ENCODE peak calls at places on chromosomes 7 and 10, in five cellular contexts. D is NCI-H2171 treated with DMSO at 0.1 percent for 48 hours, V is fibroblast of the conjunctiva, M is sciatic nerve, J is LHCN-M2. K is an unnamed sample.
A peak's percentile ranks its signal among the peaks of the same experiment; 100 is the strongest.

GRCh38 chr7:115676080-115676479 is 354.5 kb downstream of the TFEC start:
- DNase-seq in V (peak; percentile 50), J (peak; percentile 75), M (peak; percentile 56), D (no peak), K (peak; percentile 70)

GRCh38 chr10:70381491-70382421 is 669 bp downstream of the LRRC20 start:
- DNase-seq in D (peak; percentile 90), M (peak; percentile 71), J (peak; percentile 28), V (no peak), K (peak; percentile 81)

GRCh38 chr10:60576130-60577069 is 186.7 kb upstream of the ANK3 start:
- DNase-seq in M (no peak), D (peak; percentile 3), J (no peak), V (no peak), K (no peak)

GRCh38 chr7:132192809-132193208 is 383.5 kb downstream of the PLXNA4 start:
- DNase-seq in D (no peak), M (no peak), V (no peak), J (no peak), K (no peak)

GRCh38 chr10:52258791-52259427 is 55.2 kb upstream of the DKK1 start:
- DNase-seq in V (no peak), M (no peak), D (no peak), J (no peak), K (no peak)

GRCh38 chr10:49486009-49486408 is 52.9 kb downstream of the ERCC6 start:
- DNase-seq in V (no peak), J (no peak), D (no peak), M (no peak), K (no peak)

GRCh38 chr7:48035301-48035966 is at the start of gene C7orf57:
- DNase-seq in M (peak; percentile 92), D (peak; percentile 68), V (peak; percentile 46), J (peak; percentile 88), K (peak; percentile 92)

GRCh38 chr7:112133328-112133727 is 72.9 kb downstream of the DOCK4 start:
- DNase-seq in M (no peak), D (no peak), J (no peak), V (no peak), K (no peak)

GRCh38 chr7:5780801-5781496 is 514 bp downstream of the RNF216 start:
- DNase-seq in J (peak; percentile 47), M (peak; percentile 73), D (no peak), V (no peak), K (peak; percentile 76)

GRCh38 chr10:28842321-28842720 is 165.0 kb downstream of the BAMBI start:
- DNase-seq in J (peak; percentile 83), V (peak; percentile 28), D (no peak), M (no peak), K (no peak)